ENCODE peak calls at places on chromosomes 12 and 14, in four cellular contexts. One of them, this sample, is unnamed.

GRCh38 chr14:90274019-90274418 is 17.7 kb downstream of the PSMC1 start:
- DNase-seq in neural crest cell: no peak
- DNase-seq in stimulated activated CD4-positive, alpha-beta T cell treated with anti-CD3 and anti-CD28 coated beads, Interleukin-4, amount 100 ng/mL, for 48 hours: no peak
- DNase-seq in activated T-helper 1 cell treated with anti-CD3 and anti-CD28 coated beads, Interleukin-2, amount 50 U/mL, for 16 hours: no peak
- DNase-seq in this sample: peak

GRCh38 chr12:96846313-96846712 is 60.7 kb upstream of the NEDD1 start:
- DNase-seq in neural crest cell: no peak
- DNase-seq in stimulated activated CD4-positive, alpha-beta T cell treated with anti-CD3 and anti-CD28 coated beads, Interleukin-4, amount 100 ng/mL, for 48 hours: no peak
- DNase-seq in activated T-helper 1 cell treated with anti-CD3 and anti-CD28 coated beads, Interleukin-2, amount 50 U/mL, for 16 hours: no peak
- DNase-seq in this sample: no peak

GRCh38 chr12:107518868-107519267 is 166.7 kb upstream of the PWP1 start:
- DNase-seq in neural crest cell: no peak
- DNase-seq in stimulated activated CD4-positive, alpha-beta T cell treated with anti-CD3 and anti-CD28 coated beads, Interleukin-4, amount 100 ng/mL, for 48 hours: no peak
- DNase-seq in activated T-helper 1 cell treated with anti-CD3 and anti-CD28 coated beads, Interleukin-2, amount 50 U/mL, for 16 hours: no peak
- DNase-seq in this sample: peak

GRCh38 chr12:32532951-32533350 is 133.6 kb downstream of the FGD4 start:
- DNase-seq in neural crest cell: no peak
- DNase-seq in stimulated activated CD4-positive, alpha-beta T cell treated with anti-CD3 and anti-CD28 coated beads, Interleukin-4, amount 100 ng/mL, for 48 hours: no peak
- DNase-seq in activated T-helper 1 cell treated with anti-CD3 and anti-CD28 coated beads, Interleukin-2, amount 50 U/mL, for 16 hours: no peak
- DNase-seq in this sample: no peak

GRCh38 chr14:90275820-90276219 is 19.5 kb downstream of the PSMC1 start:
- DNase-seq in neural crest cell: no peak
- DNase-seq in stimulated activated CD4-positive, alpha-beta T cell treated with anti-CD3 and anti-CD28 coated beads, Interleukin-4, amount 100 ng/mL, for 48 hours: no peak
- DNase-seq in activated T-helper 1 cell treated with anti-CD3 and anti-CD28 coated beads, Interleukin-2, amount 50 U/mL, for 16 hours: no peak
- DNase-seq in this sample: no peak

GRCh38 chr12:124979568-124979967 is 9.4 kb downstream of the DHX37 start:
- DNase-seq in neural crest cell: no peak
- DNase-seq in stimulated activated CD4-positive, alpha-beta T cell treated with anti-CD3 and anti-CD28 coated beads, Interleukin-4, amount 100 ng/mL, for 48 hours: no peak
- DNase-seq in activated T-helper 1 cell treated with anti-CD3 and anti-CD28 coated beads, Interleukin-2, amount 50 U/mL, for 16 hours: no peak
- DNase-seq in this sample: no peak

GRCh38 chr14:52058346-52058745 is 10.5 kb downstream of the NID2 start:
- DNase-seq in neural crest cell: no peak
- DNase-seq in stimulated activated CD4-positive, alpha-beta T cell treated with anti-CD3 and anti-CD28 coated beads, Interleukin-4, amount 100 ng/mL, for 48 hours: no peak
- DNase-seq in activated T-helper 1 cell treated with anti-CD3 and anti-CD28 coated beads, Interleukin-2, amount 50 U/mL, for 16 hours: no peak
- DNase-seq in this sample: no peak

GRCh38 chr12:15268927-15269552 is 47.8 kb upstream of the RERG start:
- DNase-seq in neural crest cell: peak
- DNase-seq in stimulated activated CD4-positive, alpha-beta T cell treated with anti-CD3 and anti-CD28 coated beads, Interleukin-4, amount 100 ng/mL, for 48 hours: peak
- DNase-seq in activated T-helper 1 cell treated with anti-CD3 and anti-CD28 coated beads, Interleukin-2, amount 50 U/mL, for 16 hours: peak
- DNase-seq in this sample: no peak

GRCh38 chr12:122190842-122191668 is 8.1 kb downstream of the LRRC43 start:
- DNase-seq in neural crest cell: peak
- DNase-seq in stimulated activated CD4-positive, alpha-beta T cell treated with anti-CD3 and anti-CD28 coated beads, Interleukin-4, amount 100 ng/mL, for 48 hours: peak
- DNase-seq in activated T-helper 1 cell treated with anti-CD3 and anti-CD28 coated beads, Interleukin-2, amount 50 U/mL, for 16 hours: peak
- DNase-seq in this sample: no peak

GRCh38 chr14:102909911-102910310 is 12.6 kb upstream of the AMN start:
- DNase-seq in neural crest cell: no peak
- DNase-seq in stimulated activated CD4-positive, alpha-beta T cell treated with anti-CD3 and anti-CD28 coated beads, Interleukin-4, amount 100 ng/mL, for 48 hours: no peak
- DNase-seq in activated T-helper 1 cell treated with anti-CD3 and anti-CD28 coated beads, Interleukin-2, amount 50 U/mL, for 16 hours: no peak
- DNase-seq in this sample: no peak

GRCh38 chr14:89616425-89617141 is 199.6 kb upstream of the FOXN3 start:
- DNase-seq in neural crest cell: no peak
- DNase-seq in stimulated activated CD4-positive, alpha-beta T cell treated with anti-CD3 and anti-CD28 coated beads, Interleukin-4, amount 100 ng/mL, for 48 hours: no peak
- DNase-seq in activated T-helper 1 cell treated with anti-CD3 and anti-CD28 coated beads, Interleukin-2, amount 50 U/mL, for 16 hours: no peak
- DNase-seq in this sample: no peak

GRCh38 chr12:92270501-92270900 is 124.9 kb upstream of the BTG1 start:
- DNase-seq in neural crest cell: no peak
- DNase-seq in stimulated activated CD4-positive, alpha-beta T cell treated with anti-CD3 and anti-CD28 coated beads, Interleukin-4, amount 100 ng/mL, for 48 hours: no peak
- DNase-seq in activated T-helper 1 cell treated with anti-CD3 and anti-CD28 coated beads, Interleukin-2, amount 50 U/mL, for 16 hours: no peak
- DNase-seq in this sample: peak

GRCh38 chr14:29311983-29312382 is 545.4 kb downstream of the FOXG1 start:
- DNase-seq in neural crest cell: no peak
- DNase-seq in stimulated activated CD4-positive, alpha-beta T cell treated with anti-CD3 and anti-CD28 coated beads, Interleukin-4, amount 100 ng/mL, for 48 hours: no peak
- DNase-seq in activated T-helper 1 cell treated with anti-CD3 and anti-CD28 coated beads, Interleukin-2, amount 50 U/mL, for 16 hours: no peak
- DNase-seq in this sample: no peak

GRCh38 chr14:90799420-90799819 is 16.8 kb downstream of the TTC7B start:
- DNase-seq in neural crest cell: no peak
- DNase-seq in stimulated activated CD4-positive, alpha-beta T cell treated with anti-CD3 and anti-CD28 coated beads, Interleukin-4, amount 100 ng/mL, for 48 hours: no peak
- DNase-seq in activated T-helper 1 cell treated with anti-CD3 and anti-CD28 coated beads, Interleukin-2, amount 50 U/mL, for 16 hours: no peak
- DNase-seq in this sample: no peak

GRCh38 chr12:15563683-15564082 is 225.5 kb downstream of the EPS8 start:
- DNase-seq in neural crest cell: no peak
- DNase-seq in stimulated activated CD4-positive, alpha-beta T cell treated with anti-CD3 and anti-CD28 coated beads, Interleukin-4, amount 100 ng/mL, for 48 hours: no peak
- DNase-seq in activated T-helper 1 cell treated with anti-CD3 and anti-CD28 coated beads, Interleukin-2, amount 50 U/mL, for 16 hours: no peak
- DNase-seq in this sample: no peak

GRCh38 chr14:90742709-90743108 is 73.5 kb downstream of the TTC7B start:
- DNase-seq in neural crest cell: no peak
- DNase-seq in stimulated activated CD4-positive, alpha-beta T cell treated with anti-CD3 and anti-CD28 coated beads, Interleukin-4, amount 100 ng/mL, for 48 hours: no peak
- DNase-seq in activated T-helper 1 cell treated with anti-CD3 and anti-CD28 coated beads, Interleukin-2, amount 50 U/mL, for 16 hours: no peak
- DNase-seq in this sample: peak

GRCh38 chr12:32365473-32366064 is 33.8 kb upstream of the FGD4 start:
- DNase-seq in neural crest cell: peak
- DNase-seq in stimulated activated CD4-positive, alpha-beta T cell treated with anti-CD3 and anti-CD28 coated beads, Interleukin-4, amount 100 ng/mL, for 48 hours: peak
- DNase-seq in activated T-helper 1 cell treated with anti-CD3 and anti-CD28 coated beads, Interleukin-2, amount 50 U/mL, for 16 hours: no peak
- DNase-seq in this sample: no peak

GRCh38 chr14:57435923-57436322 is 45.5 kb downstream of the NAA30 start:
- DNase-seq in neural crest cell: no peak
- DNase-seq in stimulated activated CD4-positive, alpha-beta T cell treated with anti-CD3 and anti-CD28 coated beads, Interleukin-4, amount 100 ng/mL, for 48 hours: no peak
- DNase-seq in activated T-helper 1 cell treated with anti-CD3 and anti-CD28 coated beads, Interleukin-2, amount 50 U/mL, for 16 hours: no peak
- DNase-seq in this sample: no peak

GRCh38 chr12:56122637-56123036 is 4.6 kb downstream of the ZC3H10 start:
- DNase-seq in neural crest cell: no peak
- DNase-seq in stimulated activated CD4-positive, alpha-beta T cell treated with anti-CD3 and anti-CD28 coated beads, Interleukin-4, amount 100 ng/mL, for 48 hours: no peak
- DNase-seq in activated T-helper 1 cell treated with anti-CD3 and anti-CD28 coated beads, Interleukin-2, amount 50 U/mL, for 16 hours: no peak
- DNase-seq in this sample: no peak